ENCODE peak calls at places on chromosomes 13 and 19, in six cellular contexts. O is suprapubic skin, R is esophagus muscularis mucosa, Q is H1, W is SK-N-SH, L is spleen. J is an unnamed sample. For H3K4me1, the result is how much of the 10 kb centered on the place peaks cover.

GRCh38 chr19:9909251-9909650 is 27.1 kb downstream of the OLFM2 start:
- DNase-seq in Q (no peak), L (no peak), W (no peak), O (no peak), R (no peak), J (no peak)

GRCh38 chr19:4694211-4694987 is 24.3 kb upstream of the MYDGF start:
- DNase-seq in R (no peak), Q (no peak), L (no peak), O (peak), W (no peak), J (peak)

GRCh38 chr19:35555301-35556005 is 8.0 kb downstream of the ATP4A start:
- DNase-seq in Q (peak), O (no peak), R (no peak), W (peak), L (peak), J (no peak)

GRCh38 chr13:80547885-80548284 is 207.0 kb upstream of the SPRY2 start:
- DNase-seq in R (no peak), L (no peak), W (no peak), O (no peak), Q (no peak), J (no peak)

GRCh38 chr13:77124423-77124822 is 97.5 kb upstream of the FBXL3 start:
- DNase-seq in W (no peak), Q (no peak), L (no peak), R (no peak), O (no peak), J (no peak)

GRCh38 chr19:15197275-15198005 is 3.4 kb downstream of the NOTCH3 start:
- DNase-seq in Q (no peak), L (no peak), W (peak), O (no peak), R (no peak), J (no peak)

GRCh38 chr19:41928754-41929535 is 696 bp upstream of the ERFL start:
- DNase-seq in L (peak), R (no peak), O (no peak), Q (no peak), W (no peak), J (no peak)

GRCh38 chr13:86282450-86282849 is 483.2 kb upstream of the SLITRK6 start:
- DNase-seq in R (no peak), O (no peak), Q (no peak), W (no peak), L (no peak), J (no peak)

GRCh38 chr19:55619264-55619663 is 5.1 kb downstream of the ZNF784 start:
- DNase-seq in O (no peak), L (no peak), R (no peak), Q (no peak), W (no peak), J (no peak)

GRCh38 chr13:106343831-106344230 is 191.6 kb downstream of the EFNB2 start:
- DNase-seq in L (no peak), Q (no peak), R (no peak), W (no peak), O (no peak), J (no peak)

GRCh38 chr19:10431943-10432735 is 11.8 kb downstream of the PDE4A start:
- DNase-seq in W (peak), Q (peak), O (peak), R (no peak), L (peak), J (peak)

GRCh38 chr19:36215276-36216171 is 618 bp downstream of the ZNF146 start:
- DNase-seq in O (no peak), Q (no peak), W (peak), R (no peak), L (no peak), J (no peak)

GRCh38 chr19:11377237-11377636 is 2.8 kb downstream of the SWSAP1 start:
- DNase-seq in Q (no peak), W (no peak), R (no peak), L (no peak), O (no peak), J (peak)

GRCh38 chr13:110538632-110539031 is 22.9 kb downstream of the RAB20 start:
- DNase-seq in O (no peak), W (no peak), L (peak), R (no peak), Q (no peak), J (no peak)

GRCh38 chr13:40963927-40964326 is 55.2 kb downstream of the ELF1 start:
- DNase-seq in R (no peak), L (no peak), O (no peak), Q (no peak), W (no peak), J (no peak)

GRCh38 chr13:53422415-53422814 is 393.8 kb downstream of the OLFM4 start:
- DNase-seq in L (no peak), O (no peak), R (no peak), Q (no peak), W (no peak), J (no peak)

GRCh38 chr13:72774019-72774418 is 7.7 kb downstream of the DIS3 start:
- DNase-seq in W (no peak), O (no peak), L (no peak), R (no peak), Q (no peak), J (no peak)

GRCh38 chr19:21603431-21604153 is 98.2 kb downstream of the ZNF429 start:
- DNase-seq in Q (no peak), L (no peak), O (no peak), W (no peak), R (no peak), J (no peak)

GRCh38 chr19:36973021-36973843 is 57.1 kb downstream of the ZNF568 start:
- DNase-seq in O (peak), L (peak), W (peak), Q (no peak), R (peak), J (peak)

GRCh38 chr13:60431108-60431700 is 34.2 kb downstream of the TDRD3 start:
- DNase-seq in W (peak), Q (no peak), L (no peak), R (no peak), O (no peak), J (no peak)

GRCh38 chr13:93882086-93882651 is 597.3 kb downstream of the DCT start:
- DNase-seq in Q (no peak), R (no peak), L (no peak), W (no peak), O (no peak), J (no peak)

GRCh38 chr19:7917292-7918061 is 2.7 kb upstream of the SNAPC2 start:
- DNase-seq in W (peak), O (no peak), Q (peak), L (peak), R (no peak), J (no peak)

GRCh38 chr13:30307194-30307965 is at the start of gene KATNAL1:
- DNase-seq in L (peak), O (peak), R (no peak), Q (peak), W (peak), J (peak)

GRCh38 chr13:101556676-101557121 is 104.2 kb downstream of the ITGBL1 start:
- DNase-seq in W (peak), L (no peak), R (no peak), O (no peak), Q (no peak), J (no peak)

GRCh38 chr19:19448238-19448544 is 42.7 kb downstream of the GATAD2A start:
- DNase-seq in Q (no peak), L (no peak), R (no peak), O (no peak), W (no peak), J (no peak)

GRCh38 chr13:94433055-94433947 is 46.2 kb downstream of the DCT start:
- DNase-seq in O (no peak), L (no peak), R (peak), Q (peak), W (no peak), J (no peak)

GRCh38 chr13:80340643-80341097 is 256 bp downstream of the SPRY2 start:
- DNase-seq in W (no peak), Q (no peak), R (no peak), O (peak), L (no peak), J (no peak)

GRCh38 chr19:38774181-38774950 is 1.0 kb upstream of the LGALS7 start:
- DNase-seq in Q (no peak), W (no peak), O (no peak), R (no peak), L (no peak), J (no peak)
- H3K27ac ChIP-seq in Q (no peak), W (no peak), O (peak), R (no peak), L (peak), J (no peak)

DNA sequence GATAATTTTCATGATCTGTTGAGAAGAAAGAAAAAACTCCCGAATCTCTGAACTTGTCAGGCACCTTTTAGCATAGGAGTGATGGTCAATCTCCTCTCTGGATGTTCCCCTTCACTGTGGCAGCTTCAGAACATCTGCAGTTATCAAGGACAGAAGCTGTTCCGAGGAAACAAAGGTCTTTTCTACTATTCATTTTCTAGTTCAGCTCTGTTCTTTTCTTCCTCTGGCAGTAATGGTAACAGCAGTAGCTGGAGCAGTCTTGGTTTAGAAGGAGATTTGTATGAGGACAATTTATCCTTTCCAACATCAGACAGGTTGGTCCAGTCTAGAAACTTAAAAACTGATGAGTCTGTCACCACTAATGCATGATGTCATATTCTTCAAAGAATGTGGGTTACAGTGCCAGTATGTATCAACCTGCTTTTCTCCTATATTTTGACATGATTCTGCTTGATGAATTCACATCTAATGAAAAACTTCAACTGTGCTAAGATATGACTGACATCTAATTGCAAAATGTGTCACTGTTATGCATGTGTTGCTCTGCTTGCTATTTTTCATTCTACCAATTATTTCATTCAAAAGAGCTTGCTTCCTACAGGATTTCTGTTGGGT is 41.0 kb downstream of the AKAP11 start:
- DNase-seq in L (no peak), Q (no peak), O (no peak), W (no peak), R (no peak), J (no peak)
- TF ChIP-seq POLR2AphosphoS5 in L (no peak), Q (no peak), O (no peak), W (no peak), R (no peak), J (no peak)

DNA sequence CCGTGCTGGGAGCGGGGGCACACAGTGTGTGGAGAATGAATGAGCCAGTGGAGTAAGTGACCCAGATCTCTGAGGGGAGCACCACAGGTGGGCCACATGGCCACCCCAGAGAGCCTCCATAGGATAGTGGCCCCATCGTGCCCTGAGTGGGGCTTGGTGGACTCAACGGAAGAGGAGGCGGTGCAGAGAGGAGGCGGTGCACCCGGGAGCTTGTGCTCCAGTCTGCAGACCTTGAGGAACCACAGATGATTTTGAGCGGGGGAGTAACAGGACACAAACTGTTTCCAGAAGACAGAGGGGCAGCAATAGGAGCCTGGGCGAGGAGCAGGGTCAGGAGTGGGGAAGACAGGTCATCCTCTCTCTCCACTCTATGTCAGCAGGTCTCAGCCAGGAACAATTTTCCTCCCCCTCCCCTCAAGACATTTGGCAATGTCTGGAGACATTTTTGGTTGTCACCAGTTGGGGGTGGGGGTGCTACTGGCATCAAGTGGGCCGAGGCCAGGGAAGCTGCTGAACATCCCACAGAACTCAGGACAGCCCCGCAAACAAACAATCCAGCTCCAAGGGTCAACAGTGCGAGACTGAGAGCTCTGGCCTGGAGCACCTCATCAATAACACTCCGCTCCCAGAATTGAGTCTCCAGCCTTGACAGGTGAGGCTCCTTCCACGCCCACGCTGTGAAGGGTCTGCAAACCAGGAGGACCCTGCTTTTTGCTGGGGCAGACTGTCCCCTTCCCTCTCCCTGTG is 182.2 kb downstream of the USP12 start:
- DNase-seq in W (no peak), R (no peak), Q (no peak), O (peak), L (no peak), J (no peak)
- H3K4me1 ChIP-seq in W (under half), R (half or more), Q (under half), O (under half), L (under half), J (under half)

GRCh38 chr19:46859637-46860124 is 1.1 kb upstream of the ARHGAP35 start:
- DNase-seq in R (no peak), W (peak), O (peak), L (no peak), Q (no peak), J (no peak)
- H3K27ac ChIP-seq in R (peak), W (peak), O (peak), L (peak), Q (peak), J (peak)

GRCh38 chr19:34104099-34104498 is 68.2 kb upstream of the LSM14A start:
- DNase-seq in Q (no peak), O (no peak), R (no peak), L (no peak), W (no peak), J (no peak)
- TF ChIP-seq POLR2AphosphoS5 in Q (no peak), O (no peak), R (no peak), L (no peak), W (no peak), J (no peak)

DNA sequence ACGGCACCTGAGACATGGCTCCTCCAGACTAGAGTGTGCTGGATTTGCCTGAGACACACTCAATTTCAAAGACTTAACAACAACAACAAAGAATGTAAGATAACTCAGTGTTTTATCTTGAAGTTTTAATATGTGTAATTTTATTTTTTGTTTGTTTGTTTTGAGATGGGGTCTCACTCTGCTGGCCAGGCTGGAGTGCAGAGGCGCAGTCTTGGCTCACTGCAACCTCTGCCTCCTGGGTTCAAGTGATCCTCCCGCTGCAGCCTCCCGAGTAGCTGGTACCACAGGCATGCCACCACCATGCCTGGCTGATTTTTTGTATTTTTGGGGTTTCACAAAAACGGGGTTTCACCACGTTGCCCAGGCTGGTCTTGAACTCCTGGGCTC is 131.4 kb upstream of the RNF113B start:
- DNase-seq in O (no peak), L (no peak), R (no peak), Q (no peak), W (no peak), J (no peak)
- H3K4me1 ChIP-seq in O (under half), L (under half), R (under half), Q (under half), W (under half), J (under half)

GRCh38 chr13:26036383-26036782 is 15.4 kb downstream of the SHISA2 start:
- DNase-seq in R (no peak), O (no peak), L (no peak), Q (no peak), W (no peak), J (no peak)

GRCh38 chr13:26037302-26037701 is 14.5 kb downstream of the SHISA2 start:
- DNase-seq in O (no peak), R (no peak), Q (peak), W (no peak), L (no peak), J (no peak)

GRCh38 chr13:26029581-26030136 is 22.2 kb downstream of the SHISA2 start:
- DNase-seq in W (no peak), L (no peak), Q (peak), O (no peak), R (peak), J (no peak)

GRCh38 chr13:26038931-26039475 is 12.8 kb downstream of the SHISA2 start:
- DNase-seq in Q (no peak), W (no peak), L (no peak), O (no peak), R (peak), J (no peak)

GRCh38 chr13:26034018-26034417 is 17.8 kb downstream of the SHISA2 start:
- DNase-seq in Q (no peak), O (no peak), L (no peak), R (no peak), W (no peak), J (no peak)
- H3K27ac ChIP-seq in Q (no peak), O (no peak), L (no peak), R (no peak), W (no peak), J (no peak)

GRCh38 chr13:52393572-52394357 is 12.2 kb downstream of the THSD1 start:
- DNase-seq in R (no peak), W (no peak), Q (no peak), L (no peak), O (no peak), J (no peak)
- TF ChIP-seq POLR2AphosphoS5 in R (no peak), W (no peak), Q (no peak), L (no peak), O (no peak), J (no peak)

DNA sequence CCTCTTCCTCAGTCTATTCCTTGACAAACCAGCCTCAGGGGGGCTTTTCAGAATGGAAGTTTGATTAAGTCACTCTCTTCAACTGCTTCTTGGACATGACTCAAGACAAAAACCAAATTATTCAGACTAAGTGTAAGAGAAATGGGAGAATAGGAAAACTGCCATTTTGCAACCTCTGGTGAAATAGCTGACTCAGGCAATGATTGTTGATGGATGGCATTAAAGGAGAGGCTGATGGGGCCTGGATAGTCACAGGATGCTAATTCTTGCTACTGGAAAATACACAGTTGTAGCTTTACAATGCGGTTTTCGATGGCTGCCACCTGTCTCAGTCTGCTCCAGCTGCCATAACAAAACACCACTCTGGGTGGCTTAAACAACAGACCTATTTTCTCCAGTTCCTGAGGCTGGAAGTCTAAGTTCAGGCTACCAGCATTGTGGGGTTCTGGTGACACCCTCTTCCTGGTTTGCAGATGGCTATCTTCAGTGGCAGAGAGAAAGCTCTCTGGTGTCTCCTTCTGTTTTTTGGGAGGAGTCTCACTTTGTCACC is 6.1 kb downstream of the NOSIP start:
- DNase-seq in W (no peak), O (no peak), Q (no peak), L (no peak), R (no peak), J (no peak)
- H3K4me1 ChIP-seq in W (under half), O (under half), Q (under half), L (under half), R (under half), J (under half)

DNA sequence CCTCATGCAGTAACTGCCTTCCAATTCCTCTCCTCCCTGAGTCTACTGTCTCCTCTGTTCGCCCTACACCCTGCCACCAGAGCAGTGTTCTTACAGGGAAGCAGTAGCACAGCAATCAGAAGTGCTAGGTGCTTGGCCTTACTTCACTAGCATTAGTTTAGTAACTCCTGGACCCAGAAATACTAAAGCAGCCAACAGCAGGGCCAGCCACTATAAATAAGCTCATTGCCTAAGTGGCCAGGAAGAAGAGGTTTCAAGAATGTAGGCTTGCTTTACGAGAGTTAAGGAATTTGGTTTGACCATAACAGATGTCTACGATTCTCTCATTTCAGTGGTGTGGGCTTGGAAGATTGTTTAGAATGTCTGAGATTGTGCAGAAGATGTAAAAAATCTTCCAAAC is 103.4 kb downstream of the ZAR1L start:
- DNase-seq in O (no peak), L (no peak), R (peak), W (no peak), Q (no peak), J (no peak)
- H3K27ac ChIP-seq in O (no peak), L (no peak), R (no peak), W (peak), Q (no peak), J (peak)